ENCODE peak calls at places on chromosome 16, in seven cellular contexts. One of them, this sample, is unnamed.
A peak's percentile ranks its signal among the peaks of the same experiment; 100 is the strongest.

GRCh38 chr16:70428178-70428998 is 10.5 kb downstream of the ST3GAL2 start:
- DNase-seq in cardiac fibroblast: peak; percentile 96
- DNase-seq in esophagus squamous epithelium: peak; percentile 28
- DNase-seq in naive thymus-derived CD4-positive, alpha-beta T cell: no peak
- DNase-seq in thoracic aorta: peak; percentile 80
- DNase-seq in GM23248: peak; percentile 96
- DNase-seq in GM23338: peak; percentile 86
- DNase-seq in this sample: peak; percentile 82

GRCh38 chr16:70634861-70635260 is 11.5 kb upstream of the IL34 start:
- DNase-seq in GM23338: no peak
- DNase-seq in thoracic aorta: no peak
- DNase-seq in GM23248: peak; percentile 51
- DNase-seq in cardiac fibroblast: peak; percentile 72
- DNase-seq in esophagus squamous epithelium: no peak
- DNase-seq in naive thymus-derived CD4-positive, alpha-beta T cell: no peak
- DNase-seq in this sample: no peak

GRCh38 chr16:88060524-88061219 is 109.4 kb downstream of the BANP start:
- DNase-seq in GM23338: peak; percentile 20
- DNase-seq in esophagus squamous epithelium: no peak
- DNase-seq in naive thymus-derived CD4-positive, alpha-beta T cell: no peak
- DNase-seq in thoracic aorta: no peak
- DNase-seq in cardiac fibroblast: no peak
- DNase-seq in GM23248: no peak
- DNase-seq in this sample: no peak

GRCh38 chr16:70741779-70742125 is 55.9 kb upstream of the MTSS2 start:
- DNase-seq in cardiac fibroblast: no peak
- DNase-seq in GM23248: no peak
- DNase-seq in thoracic aorta: no peak
- DNase-seq in naive thymus-derived CD4-positive, alpha-beta T cell: no peak
- DNase-seq in GM23338: no peak
- DNase-seq in esophagus squamous epithelium: no peak
- DNase-seq in this sample: no peak

GRCh38 chr16:80591071-80591935 is 50.5 kb downstream of the DYNLRB2 start:
- DNase-seq in GM23248: no peak
- DNase-seq in cardiac fibroblast: no peak
- DNase-seq in thoracic aorta: no peak
- DNase-seq in naive thymus-derived CD4-positive, alpha-beta T cell: no peak
- DNase-seq in esophagus squamous epithelium: no peak
- DNase-seq in GM23338: no peak
- DNase-seq in this sample: no peak

GRCh38 chr16:71249399-71249798 is 18.9 kb upstream of the HYDIN start:
- DNase-seq in thoracic aorta: no peak
- DNase-seq in cardiac fibroblast: no peak
- DNase-seq in esophagus squamous epithelium: no peak
- DNase-seq in GM23338: peak; percentile 69
- DNase-seq in GM23248: no peak
- DNase-seq in naive thymus-derived CD4-positive, alpha-beta T cell: no peak
- DNase-seq in this sample: no peak

GRCh38 chr16:4365615-4366014 is 6.0 kb upstream of the VASN start:
- DNase-seq in thoracic aorta: no peak
- DNase-seq in esophagus squamous epithelium: no peak
- DNase-seq in naive thymus-derived CD4-positive, alpha-beta T cell: no peak
- DNase-seq in GM23248: no peak
- DNase-seq in GM23338: no peak
- DNase-seq in cardiac fibroblast: no peak
- DNase-seq in this sample: no peak

GRCh38 chr16:86499889-86500707 is 10.2 kb upstream of the FOXF1 start:
- DNase-seq in GM23338: peak; percentile 68
- DNase-seq in GM23248: no peak
- DNase-seq in cardiac fibroblast: no peak
- DNase-seq in naive thymus-derived CD4-positive, alpha-beta T cell: no peak
- DNase-seq in esophagus squamous epithelium: no peak
- DNase-seq in thoracic aorta: no peak
- DNase-seq in this sample: no peak

GRCh38 chr16:49911430-49911829 is 55.5 kb upstream of the ZNF423 start:
- DNase-seq in thoracic aorta: no peak
- DNase-seq in GM23338: no peak
- DNase-seq in GM23248: no peak
- DNase-seq in cardiac fibroblast: no peak
- DNase-seq in naive thymus-derived CD4-positive, alpha-beta T cell: no peak
- DNase-seq in esophagus squamous epithelium: no peak
- DNase-seq in this sample: no peak

DNA sequence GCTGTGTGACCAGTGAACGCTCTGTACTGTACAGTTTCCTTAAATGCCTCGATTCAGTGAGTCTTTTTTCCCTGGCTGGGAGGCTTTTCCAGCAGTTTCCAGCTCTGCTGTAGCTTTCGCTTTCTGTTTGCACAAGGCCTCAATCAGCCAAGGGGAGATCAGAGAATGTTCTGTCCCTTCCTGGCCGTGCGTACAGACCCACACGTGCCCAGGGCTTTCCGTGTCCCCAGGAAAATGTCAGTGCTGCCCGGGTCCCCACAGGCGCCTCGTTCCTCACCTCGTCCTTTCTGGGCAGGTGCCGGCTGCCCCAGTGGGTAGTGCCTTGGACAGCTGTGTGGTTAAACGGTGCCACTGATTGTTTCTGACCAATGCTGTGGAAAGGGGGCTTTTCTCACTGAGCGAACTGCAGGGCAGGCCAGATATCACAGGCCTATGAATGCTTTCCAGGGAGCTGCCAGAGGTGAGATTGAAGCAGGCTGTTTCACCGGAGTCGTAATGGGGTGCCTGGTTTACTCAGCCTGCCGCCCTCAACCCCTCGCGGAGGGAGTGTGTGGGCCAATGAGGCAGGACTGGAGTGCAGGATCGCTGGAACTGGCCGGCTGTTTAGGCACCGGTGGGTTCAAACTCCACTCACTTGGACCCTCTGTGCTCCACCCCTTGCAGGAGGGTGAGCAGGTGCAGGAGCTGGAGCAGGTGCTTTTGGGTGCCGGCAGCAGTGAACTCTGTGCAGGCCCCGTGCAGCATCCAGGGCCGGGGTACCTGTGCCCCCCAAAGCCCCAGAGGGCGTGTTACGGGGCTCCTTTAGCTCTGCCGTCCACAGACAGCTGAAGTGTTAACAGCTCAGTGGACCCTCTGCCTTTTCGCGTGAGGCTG is 44.4 kb downstream of the ZNF778 start:
- DNase-seq in naive thymus-derived CD4-positive, alpha-beta T cell: no peak
- DNase-seq in thoracic aorta: no peak
- DNase-seq in esophagus squamous epithelium: no peak
- DNase-seq in GM23248: no peak
- DNase-seq in cardiac fibroblast: no peak
- DNase-seq in GM23338: no peak
- DNase-seq in this sample: no peak
- H3K4me3 ChIP-seq in naive thymus-derived CD4-positive, alpha-beta T cell: no peak overlapping the region
- H3K4me3 ChIP-seq in thoracic aorta: no peak overlapping the region
- H3K4me3 ChIP-seq in esophagus squamous epithelium: no peak overlapping the region
- H3K4me3 ChIP-seq in GM23248: no peak overlapping the region
- H3K4me3 ChIP-seq in cardiac fibroblast: no peak overlapping the region
- H3K4me3 ChIP-seq in GM23338: no peak overlapping the region
- H3K4me3 ChIP-seq in this sample: no peak overlapping the region

DNA sequence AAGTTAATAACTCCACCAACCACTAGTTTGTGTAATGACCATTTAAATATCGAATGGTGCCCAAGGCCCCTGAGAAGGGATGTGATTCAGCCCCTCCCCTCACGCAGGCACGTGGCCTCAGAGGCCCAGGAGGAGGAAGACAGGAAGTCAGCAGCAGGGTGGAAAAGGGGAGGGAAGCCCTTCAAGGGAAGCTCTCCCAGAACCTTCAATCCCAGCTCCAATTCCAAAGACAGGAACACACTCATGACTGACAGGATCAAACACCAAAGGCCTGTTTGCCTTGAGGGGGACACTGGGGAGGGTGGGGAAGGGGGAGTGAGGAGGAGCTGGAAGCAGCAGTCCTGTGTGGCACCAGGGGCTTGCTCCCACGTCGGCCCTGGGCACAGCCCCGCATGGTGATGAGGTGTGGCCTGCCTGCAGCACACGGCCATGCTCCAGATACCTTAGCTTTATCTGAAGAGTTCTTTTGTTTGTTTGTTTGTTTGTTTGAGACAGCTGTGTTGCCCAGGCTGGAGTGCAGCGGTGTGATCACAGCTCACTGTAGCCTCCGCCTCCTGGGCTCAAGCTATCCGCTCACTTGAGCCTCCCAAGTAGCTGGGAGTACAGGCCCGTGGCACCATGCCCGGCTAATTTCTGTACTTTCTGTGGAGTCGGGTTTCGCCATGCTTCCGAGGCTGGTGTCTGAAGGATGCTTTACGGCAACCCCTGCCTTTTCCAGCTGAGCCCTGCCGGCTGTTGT is 105.0 kb downstream of the ZNF778 start:
- DNase-seq in GM23248: peak; percentile 91
- DNase-seq in thoracic aorta: no peak
- DNase-seq in naive thymus-derived CD4-positive, alpha-beta T cell: no peak
- DNase-seq in cardiac fibroblast: peak; percentile 67
- DNase-seq in esophagus squamous epithelium: no peak
- DNase-seq in GM23338: peak; percentile 87
- DNase-seq in this sample: no peak
- H3K4me3 ChIP-seq in GM23248: no peak overlapping the region
- H3K4me3 ChIP-seq in thoracic aorta: no peak overlapping the region
- H3K4me3 ChIP-seq in naive thymus-derived CD4-positive, alpha-beta T cell: no peak overlapping the region
- H3K4me3 ChIP-seq in cardiac fibroblast: no peak overlapping the region
- H3K4me3 ChIP-seq in esophagus squamous epithelium: no peak overlapping the region
- H3K4me3 ChIP-seq in GM23338: no peak overlapping the region
- H3K4me3 ChIP-seq in this sample: no peak overlapping the region

GRCh38 chr16:29900102-29900887 is at the start of gene ASPHD1:
- DNase-seq in cardiac fibroblast: peak; percentile 76
- DNase-seq in GM23248: peak; percentile 95
- DNase-seq in thoracic aorta: peak; percentile 36
- DNase-seq in naive thymus-derived CD4-positive, alpha-beta T cell: peak; percentile 80
- DNase-seq in esophagus squamous epithelium: no peak
- DNase-seq in GM23338: peak; percentile 85
- DNase-seq in this sample: peak; percentile 85

GRCh38 chr16:29899516-29900101 is at the start of gene SEZ6L2:
- DNase-seq in GM23248: peak; percentile 95
- DNase-seq in naive thymus-derived CD4-positive, alpha-beta T cell: no peak
- DNase-seq in thoracic aorta: no peak
- DNase-seq in esophagus squamous epithelium: no peak
- DNase-seq in GM23338: peak; percentile 98
- DNase-seq in cardiac fibroblast: peak; percentile 89
- DNase-seq in this sample: peak; percentile 97

GRCh38 chr16:29903579-29903978 is 3.3 kb downstream of the ASPHD1 start:
- DNase-seq in naive thymus-derived CD4-positive, alpha-beta T cell: no peak
- DNase-seq in esophagus squamous epithelium: no peak
- DNase-seq in GM23338: no peak
- DNase-seq in GM23248: no peak
- DNase-seq in thoracic aorta: no peak
- DNase-seq in cardiac fibroblast: no peak
- DNase-seq in this sample: no peak

GRCh38 chr16:29900888-29901606 is 759 bp downstream of the ASPHD1 start:
- DNase-seq in thoracic aorta: no peak
- DNase-seq in cardiac fibroblast: no peak
- DNase-seq in naive thymus-derived CD4-positive, alpha-beta T cell: no peak
- DNase-seq in GM23248: peak; percentile 49
- DNase-seq in esophagus squamous epithelium: no peak
- DNase-seq in GM23338: peak; percentile 41
- DNase-seq in this sample: no peak

DNA sequence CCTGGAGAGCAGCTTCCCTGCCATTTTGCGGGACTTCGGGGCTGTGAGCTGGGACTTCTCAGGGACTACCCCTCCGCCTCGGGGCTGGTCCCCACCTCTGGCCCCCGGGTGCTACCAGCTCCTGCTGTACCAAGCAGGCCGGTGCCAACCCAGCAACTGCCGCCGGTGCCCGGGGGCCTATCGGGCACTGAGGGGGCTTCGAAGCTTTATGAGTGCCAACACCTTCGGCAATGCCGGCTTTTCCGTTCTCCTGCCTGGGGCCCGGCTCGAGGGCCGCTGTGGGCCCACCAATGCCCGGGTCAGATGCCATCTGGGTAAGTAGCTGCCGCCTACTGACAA is 1.3 kb downstream of the ASPHD1 start:
- DNase-seq in esophagus squamous epithelium: no peak
- DNase-seq in GM23338: no peak
- DNase-seq in cardiac fibroblast: no peak
- DNase-seq in naive thymus-derived CD4-positive, alpha-beta T cell: no peak
- DNase-seq in thoracic aorta: no peak
- DNase-seq in GM23248: no peak
- DNase-seq in this sample: no peak
- H3K4me3 ChIP-seq in esophagus squamous epithelium: no peak overlapping the region
- H3K4me3 ChIP-seq in GM23338: peak overlapping the region; percentile 97
- H3K4me3 ChIP-seq in cardiac fibroblast: peak overlapping the region; percentile 67
- H3K4me3 ChIP-seq in naive thymus-derived CD4-positive, alpha-beta T cell: no peak overlapping the region
- H3K4me3 ChIP-seq in thoracic aorta: no peak overlapping the region
- H3K4me3 ChIP-seq in GM23248: peak overlapping the region; percentile 82
- H3K4me3 ChIP-seq in this sample: no peak overlapping the region

GRCh38 chr16:64771273-64771672 is 350.6 kb downstream of the CDH11 start:
- DNase-seq in esophagus squamous epithelium: no peak
- DNase-seq in GM23248: no peak
- DNase-seq in thoracic aorta: no peak
- DNase-seq in GM23338: no peak
- DNase-seq in naive thymus-derived CD4-positive, alpha-beta T cell: no peak
- DNase-seq in cardiac fibroblast: no peak
- DNase-seq in this sample: no peak

GRCh38 chr16:64773184-64773583 is 348.7 kb downstream of the CDH11 start:
- DNase-seq in GM23248: peak; percentile 33
- DNase-seq in GM23338: no peak
- DNase-seq in thoracic aorta: no peak
- DNase-seq in naive thymus-derived CD4-positive, alpha-beta T cell: no peak
- DNase-seq in esophagus squamous epithelium: no peak
- DNase-seq in cardiac fibroblast: no peak
- DNase-seq in this sample: no peak

DNA sequence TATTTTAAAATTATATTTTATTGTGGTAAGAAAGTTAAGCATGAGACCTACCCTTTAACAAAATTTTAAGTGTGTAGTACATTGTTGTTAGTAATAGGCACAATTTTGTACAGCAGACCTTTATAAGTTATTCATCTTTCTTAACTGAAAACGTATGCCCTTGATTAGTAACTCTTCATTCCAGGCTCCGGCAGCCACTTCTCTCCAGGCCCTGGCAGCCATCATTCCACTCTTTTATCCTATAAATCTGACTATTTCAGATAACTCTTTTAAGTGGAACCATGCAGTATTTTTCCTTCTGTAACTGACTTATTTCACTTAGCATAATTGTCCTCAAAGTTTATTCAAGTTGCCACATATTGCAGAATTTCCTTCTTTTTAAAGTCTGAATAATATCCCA is 348.2 kb downstream of the CDH11 start:
- DNase-seq in GM23338: no peak
- DNase-seq in GM23248: peak; percentile 13
- DNase-seq in naive thymus-derived CD4-positive, alpha-beta T cell: no peak
- DNase-seq in thoracic aorta: no peak
- DNase-seq in cardiac fibroblast: no peak
- DNase-seq in esophagus squamous epithelium: no peak
- DNase-seq in this sample: no peak
- H3K4me3 ChIP-seq in GM23338: no peak overlapping the region
- H3K4me3 ChIP-seq in GM23248: no peak overlapping the region
- H3K4me3 ChIP-seq in naive thymus-derived CD4-positive, alpha-beta T cell: no peak overlapping the region
- H3K4me3 ChIP-seq in thoracic aorta: no peak overlapping the region
- H3K4me3 ChIP-seq in cardiac fibroblast: no peak overlapping the region
- H3K4me3 ChIP-seq in esophagus squamous epithelium: no peak overlapping the region
- H3K4me3 ChIP-seq in this sample: no peak overlapping the region